ENCODE peak calls at places on chromosomes 13 and 19, in eight cellular contexts. H is stomach; P is tibial artery; N is hepatocyte; G is transverse colon; D is endothelial cell of umbilical vein; C is CD8-positive, alpha-beta T cell; S is astrocyte. J is an unnamed sample.

GRCh38 chr19:3695986-3696659 is 4.1 kb downstream of the PIP5K1C start:
- DNase-seq in S (no peak), C (no peak), D (no peak), H (no peak), N (no peak), P (no peak), G (no peak), J (no peak)

GRCh38 chr13:109180905-109181425 is 551.6 kb downstream of the MYO16 start:
- DNase-seq in N (peak; percentile 38), C (no peak), G (no peak), S (peak; percentile 95), H (no peak), P (no peak), D (no peak), J (no peak)

GRCh38 chr13:101714195-101714594 is 261.7 kb downstream of the ITGBL1 start:
- DNase-seq in P (no peak), D (no peak), C (no peak), S (no peak), G (no peak), H (no peak), N (no peak), J (no peak)

GRCh38 chr19:15631817-15632216 is 8.9 kb upstream of the CYP4F3 start:
- DNase-seq in S (no peak), P (no peak), D (no peak), G (peak; percentile 26), H (no peak), C (peak; percentile 58), N (no peak), J (no peak)

GRCh38 chr13:21616880-21617279 is 12.9 kb upstream of the MICU2 start:
- DNase-seq in S (no peak), D (no peak), G (peak; percentile 30), P (no peak), N (peak; percentile 32), H (no peak), C (no peak), J (no peak)

GRCh38 chr13:39913339-39913738 is 257.9 kb downstream of the COG6 start:
- DNase-seq in N (no peak), C (no peak), H (no peak), G (no peak), S (no peak), D (no peak), P (no peak), J (no peak)

GRCh38 chr13:79369226-79369625 is 36.8 kb downstream of the RBM26 start:
- DNase-seq in G (no peak), C (no peak), D (no peak), H (no peak), P (no peak), N (no peak), S (no peak), J (no peak)

GRCh38 chr13:55244991-55245644 is 1895.6 kb upstream of the PRR20A start:
- DNase-seq in S (no peak), N (peak; percentile 36), C (no peak), H (no peak), G (no peak), D (no peak), P (no peak), J (no peak)

GRCh38 chr19:52142001-52142595 is 2.4 kb upstream of the ZNF616 start:
- DNase-seq in S (no peak), D (no peak), N (no peak), H (no peak), G (no peak), P (no peak), C (no peak), J (no peak)

GRCh38 chr13:48750588-48751383 is 97.1 kb downstream of the CYSLTR2 start:
- DNase-seq in C (no peak), G (peak; percentile 24), D (no peak), H (no peak), P (peak; percentile 74), N (no peak), S (no peak), J (no peak)

GRCh38 chr19:14432817-14433453 is at the start of gene PKN1:
- DNase-seq in P (no peak), N (peak; percentile 84), H (peak; percentile 57), G (peak; percentile 59), C (peak; percentile 71), S (no peak), D (peak; percentile 21), J (peak; percentile 84)

GRCh38 chr13:97328222-97328790 is 105.7 kb upstream of the RAP2A start:
- DNase-seq in H (no peak), S (peak; percentile 84), N (no peak), D (peak; percentile 71), P (no peak), G (no peak), C (no peak), J (no peak)

GRCh38 chr13:33787051-33787591 is 30.8 kb upstream of the RFC3 start:
- DNase-seq in N (no peak), D (no peak), S (no peak), G (no peak), H (no peak), P (no peak), C (no peak), J (no peak)

GRCh38 chr13:102729560-102730275 is 34.9 kb upstream of the METTL21C start:
- DNase-seq in G (no peak), S (peak; percentile 60), P (no peak), C (no peak), H (no peak), N (no peak), D (peak; percentile 94), J (no peak)

GRCh38 chr19:49574206-49574755 is 6.1 kb downstream of the NOSIP start:
- DNase-seq in G (no peak), C (no peak), H (no peak), S (no peak), N (no peak), D (no peak), P (no peak), J (no peak)

GRCh38 chr19:2164020-2164988 is 571 bp downstream of the DOT1L start:
- DNase-seq in N (peak; percentile 57), G (no peak), C (no peak), P (peak; percentile 81), H (no peak), D (peak; percentile 53), S (no peak), J (no peak)

GRCh38 chr19:48997972-48998371 is 4.3 kb downstream of the RUVBL2 start:
- DNase-seq in H (peak; percentile 56), S (no peak), G (peak; percentile 62), C (peak; percentile 56), P (no peak), N (peak; percentile 74), D (peak; percentile 47), J (no peak)

GRCh38 chr19:45591004-45591637 is 6.5 kb upstream of the OPA3 start:
- DNase-seq in S (no peak), N (peak; percentile 63), H (peak; percentile 77), G (peak; percentile 73), P (no peak), C (no peak), D (no peak), J (peak; percentile 75)

GRCh38 chr13:25988655-25989054 is 63.2 kb downstream of the SHISA2 start:
- DNase-seq in P (no peak), D (no peak), G (no peak), N (peak; percentile 54), C (no peak), H (no peak), S (peak; percentile 38), J (no peak)

GRCh38 chr19:16470911-16471811 is 609 bp downstream of the EPS15L1 start:
- DNase-seq in N (peak; percentile 39), H (no peak), P (no peak), C (peak; percentile 51), G (peak; percentile 26), D (peak; percentile 34), S (peak; percentile 30), J (no peak)

GRCh38 chr13:59145381-59145780 is 1018.3 kb downstream of the DIAPH3 start:
- DNase-seq in N (peak; percentile 30), C (no peak), S (no peak), H (no peak), P (no peak), D (no peak), G (no peak), J (no peak)

GRCh38 chr13:19587635-19588300 is 26.4 kb upstream of the TPTE2 start:
- DNase-seq in P (no peak), C (no peak), D (peak; percentile 51), N (peak; percentile 19), H (no peak), S (peak; percentile 10), G (no peak), J (no peak)
- TF ChIP-seq CTCF in P (peak; percentile 29), C (peak; percentile 30), D (peak; percentile 35), N (peak; percentile 26), H (no peak), S (peak; percentile 42), G (peak; percentile 26), J (peak; percentile 44)

DNA sequence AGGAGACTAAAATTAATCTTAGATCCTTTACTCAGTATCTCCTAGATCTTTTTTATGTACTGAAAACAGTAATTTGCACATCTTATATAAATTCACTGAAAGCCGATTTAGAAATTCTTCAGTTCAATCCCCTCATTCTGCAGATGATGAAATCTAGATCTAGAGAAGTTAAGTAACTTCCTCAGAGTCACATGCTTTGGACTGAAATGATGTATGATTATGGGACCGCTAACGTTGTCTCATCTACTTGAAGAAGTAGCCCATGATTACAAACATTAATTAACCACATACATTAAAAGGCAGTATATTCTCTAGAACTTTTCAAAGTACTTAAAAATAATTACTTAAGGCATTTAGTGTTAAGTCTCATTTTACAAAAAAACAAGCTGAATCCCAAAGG is 37.8 kb downstream of the ELF1 start:
- DNase-seq in S (no peak), P (no peak), G (no peak), C (no peak), D (peak; percentile 77), N (no peak), H (no peak), J (no peak)
- H3K27ac ChIP-seq in S (no peak overlapping the region), P (no peak overlapping the region), G (peak overlapping the region; percentile 78), C (peak overlapping the region; percentile 76), D (peak overlapping the region; percentile 99), N (peak overlapping the region; percentile 72), H (peak overlapping the region; percentile 78), J (peak overlapping the region; percentile 89)

GRCh38 chr19:12255372-12255771 is 39.3 kb downstream of the ZNF44 start:
- DNase-seq in N (no peak), D (no peak), H (no peak), C (no peak), P (no peak), S (no peak), G (no peak), J (no peak)
- H3K4me3 ChIP-seq in N (no peak overlapping the region), D (no peak overlapping the region), H (no peak overlapping the region), C (no peak overlapping the region), P (no peak overlapping the region), S (no peak overlapping the region), G (no peak overlapping the region), J (no peak overlapping the region)

GRCh38 chr13:112709825-112710783 is 20.3 kb downstream of the ATP11A start:
- DNase-seq in D (peak; percentile 36), N (no peak), S (no peak), G (peak; percentile 4), P (peak; percentile 61), C (no peak), H (peak; percentile 17), J (no peak)

GRCh38 chr13:112713517-112714253 is 23.8 kb downstream of the ATP11A start:
- DNase-seq in H (no peak), N (no peak), C (no peak), P (peak; percentile 48), S (no peak), D (no peak), G (no peak), J (peak; percentile 37)

GRCh38 chr13:112710855-112711527 is 21.2 kb downstream of the ATP11A start:
- DNase-seq in C (no peak), N (no peak), S (no peak), H (no peak), D (no peak), G (peak; percentile 6), P (peak; percentile 60), J (no peak)

GRCh38 chr13:112712451-112712881 is 22.6 kb downstream of the ATP11A start:
- DNase-seq in P (no peak), H (no peak), D (no peak), G (no peak), C (no peak), S (no peak), N (no peak), J (no peak)

GRCh38 chr13:112711528-112712265 is 21.9 kb downstream of the ATP11A start:
- DNase-seq in C (no peak), N (peak; percentile 95), S (peak; percentile 97), D (peak; percentile 99), H (peak; percentile 74), P (peak; percentile 91), G (peak; percentile 78), J (peak; percentile 86)
- TF ChIP-seq CTCF in C (no peak), N (peak; percentile 35), S (no peak), D (peak; percentile 20), H (no peak), P (no peak), G (no peak), J (peak; percentile 25)

J was measured in upper lobe of right lung.